ENCODE peak calls at places on chromosomes 4 and X, in ten cellular contexts. U is PC-9; M is adrenal gland; F is mucosa of descending colon; I is CD8-positive, alpha-beta T cell; H is GM23338; N is DND-41; G is IMR-90; O is A549; L is right lobe of liver. R is an unnamed sample.

GRCh38 chr4:113026556-113026955 is 22.9 kb upstream of the ANK2 start:
- DNase-seq in U (no peak), H (no peak), M (no peak), N (no peak), L (no peak), G (no peak), I (no peak), O (no peak), F (no peak), R (no peak)

GRCh38 chr4:95165926-95166524 is 382.7 kb downstream of the UNC5C start:
- DNase-seq in O (peak; percentile 28), F (no peak), G (peak; percentile 65), M (peak; percentile 60), H (peak; percentile 89), I (no peak), U (no peak), N (peak; percentile 66), L (no peak), R (peak; percentile 64)

GRCh38 chrX:110188701-110189558 is 129.0 kb downstream of the AMMECR1 start:
- DNase-seq in F (no peak), I (no peak), N (no peak), G (peak; percentile 30), H (no peak), O (no peak), U (no peak), L (no peak), M (no peak), R (no peak)

GRCh38 chr4:39539026-39539690 is 11.9 kb upstream of the UGDH start:
- DNase-seq in U (peak; percentile 23), O (no peak), L (no peak), H (no peak), N (no peak), M (no peak), G (peak; percentile 50), I (no peak), F (no peak), R (no peak)

GRCh38 chrX:13059676-13060499 is 15.5 kb upstream of the FAM9C start:
- DNase-seq in F (no peak), O (peak; percentile 36), N (no peak), H (no peak), L (no peak), U (peak; percentile 43), G (peak; percentile 73), I (no peak), M (peak; percentile 35), R (no peak)

GRCh38 chr4:87007345-87008181 is 72.8 kb downstream of the AFF1 start:
- DNase-seq in M (peak; percentile 66), G (peak; percentile 54), N (peak; percentile 64), I (peak; percentile 34), U (peak; percentile 22), H (peak; percentile 71), F (peak; percentile 74), O (no peak), L (peak; percentile 74), R (peak; percentile 52)

GRCh38 chrX:72685810-72686465 is 28.2 kb downstream of the PHKA1 start:
- DNase-seq in I (no peak), U (peak; percentile 43), H (no peak), L (no peak), F (no peak), M (no peak), O (no peak), N (no peak), G (peak; percentile 37), R (no peak)

GRCh38 chr4:163949976-163950601 is 455.6 kb downstream of the TMA16 start:
- DNase-seq in H (no peak), I (no peak), M (no peak), F (peak; percentile 33), O (no peak), U (no peak), L (no peak), N (no peak), G (no peak), R (no peak)

GRCh38 chr4:39308576-39308975 is 57.6 kb downstream of the RFC1 start:
- DNase-seq in I (no peak), H (no peak), O (no peak), N (no peak), M (no peak), U (no peak), G (no peak), L (no peak), F (no peak), R (no peak)

GRCh38 chr4:5444918-5445517 is 263.3 kb downstream of the EVC2 start:
- DNase-seq in O (no peak), N (no peak), F (no peak), L (no peak), U (no peak), I (no peak), H (no peak), G (no peak), M (no peak), R (no peak)

GRCh38 chr4:8540072-8540471 is 40.1 kb upstream of the GPR78 start:
- DNase-seq in O (no peak), L (peak; percentile 22), N (no peak), H (no peak), G (no peak), M (no peak), I (no peak), F (no peak), U (no peak), R (peak; percentile 60)

GRCh38 chr4:9781343-9782135 is at the start of gene DRD5:
- DNase-seq in L (no peak), H (peak; percentile 75), N (no peak), O (no peak), M (no peak), G (no peak), F (no peak), U (no peak), I (no peak), R (no peak)

GRCh38 chrX:11756354-11757318 is 1.4 kb upstream of the MSL3 start:
- DNase-seq in I (no peak), M (no peak), H (peak; percentile 4), N (no peak), F (no peak), G (no peak), U (peak; percentile 29), L (no peak), O (no peak), R (peak; percentile 74)

GRCh38 chr4:36854554-36854953 is 390.0 kb upstream of the NWD2 start:
- DNase-seq in H (no peak), F (no peak), U (no peak), I (no peak), O (no peak), N (no peak), L (no peak), M (no peak), G (no peak), R (peak; percentile 16)

GRCh38 chr4:8775121-8775520 is 96.5 kb downstream of the HMX1 start:
- DNase-seq in O (no peak), M (no peak), N (no peak), I (no peak), L (no peak), G (no peak), F (no peak), U (no peak), H (no peak), R (no peak)

DNA sequence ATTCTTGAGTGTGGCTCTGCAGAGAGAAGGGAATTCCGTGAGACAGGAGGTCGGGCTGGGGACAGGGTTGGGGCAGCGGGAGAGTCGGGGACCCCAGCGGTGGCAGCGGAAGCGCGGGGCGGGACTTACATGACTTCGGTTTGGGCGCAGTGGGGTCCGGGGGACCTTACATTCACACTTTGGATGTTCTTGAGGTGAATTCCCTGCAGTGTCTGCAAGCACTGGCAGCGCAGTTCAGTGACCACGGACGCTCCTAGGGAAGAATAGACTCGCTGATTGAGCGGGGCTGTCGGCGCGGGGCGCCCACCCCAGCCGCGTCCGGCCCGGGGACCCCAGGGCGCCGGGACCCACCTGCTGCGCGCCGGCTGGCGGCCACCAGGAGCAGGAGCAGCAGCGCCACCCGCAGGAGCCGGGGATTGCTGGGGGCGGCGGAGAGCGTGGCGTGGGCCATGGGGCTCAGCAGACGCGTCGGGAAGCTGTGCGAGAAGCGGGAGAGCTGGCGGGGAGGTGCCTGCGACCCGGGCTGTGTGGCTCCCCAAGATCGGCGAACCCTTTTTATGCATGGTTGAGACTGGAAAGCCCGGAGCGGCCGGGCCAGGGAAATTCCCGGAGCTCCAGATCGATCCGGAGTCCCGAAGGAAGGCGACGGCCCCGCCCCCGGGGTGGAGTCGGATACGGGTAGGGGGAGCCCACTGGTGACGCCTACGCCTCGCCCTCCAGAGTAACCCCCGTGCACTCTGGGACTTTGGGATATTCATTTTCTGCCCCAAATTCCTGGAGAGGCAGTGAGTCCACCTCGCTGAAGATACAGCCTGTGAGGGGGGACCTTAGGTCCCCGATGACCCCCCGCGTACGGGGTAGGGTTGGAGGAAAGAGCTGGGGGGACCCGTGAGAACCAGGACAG is at the start of gene CXCL3:
- DNase-seq in G (peak; percentile 40), O (peak; percentile 46), N (peak; percentile 56), M (peak; percentile 55), U (peak; percentile 44), F (peak; percentile 93), I (peak; percentile 20), L (peak; percentile 86), H (peak; percentile 87), R (peak; percentile 33)
- TF ChIP-seq CTCF in G (peak; percentile 48), O (peak; percentile 50), N (no peak), M (no peak), U (peak; percentile 50), F (no peak), I (no peak), L (peak; percentile 53), H (peak; percentile 24), R (peak; percentile 23)

GRCh38 chr4:76952071-76952470 is 2.5 kb downstream of the SEPTIN11 start:
- DNase-seq in L (no peak), G (no peak), U (no peak), N (no peak), M (no peak), I (no peak), O (no peak), H (no peak), F (no peak), R (no peak)
- H3K4me3 ChIP-seq in L (no peak overlapping the region), G (peak overlapping the region; percentile 57), U (peak overlapping the region; percentile 70), N (no peak overlapping the region), M (no peak overlapping the region), I (no peak overlapping the region), O (no peak overlapping the region), H (peak overlapping the region; percentile 96), F (no peak overlapping the region), R (no peak overlapping the region)

DNA sequence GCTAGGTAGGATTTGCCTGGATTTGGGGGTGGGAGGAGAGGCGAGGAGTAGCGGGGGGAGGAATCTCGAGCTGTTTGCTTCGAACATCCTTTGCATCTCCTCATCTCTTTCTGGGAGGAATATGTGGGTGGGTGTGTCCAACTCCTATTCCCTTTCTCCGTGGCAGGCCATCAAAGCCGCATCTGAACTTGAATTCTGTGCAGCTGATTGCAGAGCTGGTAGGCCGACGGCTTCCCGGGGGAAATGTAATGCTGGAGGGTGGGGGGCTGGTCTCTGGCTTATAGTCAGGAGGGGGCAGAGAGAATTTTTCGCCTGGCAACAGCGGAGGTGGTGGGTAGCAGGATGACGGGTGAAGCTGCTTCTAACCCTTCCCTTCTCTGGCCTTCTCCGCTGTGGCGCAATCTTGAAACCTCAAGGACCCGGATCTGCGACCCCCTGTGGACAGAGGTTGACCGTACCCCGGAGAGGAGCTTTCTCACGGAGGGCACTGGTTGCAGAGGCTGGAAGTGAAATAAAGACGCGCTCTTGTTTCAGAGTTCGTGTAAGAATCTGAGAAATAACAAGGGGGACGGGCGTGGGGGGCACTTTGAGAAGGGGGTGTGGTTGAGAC is 654 bp downstream of the ZCCHC12 start:
- DNase-seq in U (no peak), I (no peak), M (no peak), N (no peak), O (no peak), G (no peak), L (no peak), F (no peak), H (peak; percentile 47), R (no peak)
- TF ChIP-seq CTCF in U (no peak), I (no peak), M (no peak), N (no peak), O (no peak), G (no peak), L (no peak), F (no peak), H (peak; percentile 16), R (no peak)

GRCh38 chrX:131745942-131746489 is 202.1 kb downstream of the OR13H1 start:
- DNase-seq in G (no peak), H (no peak), N (no peak), L (no peak), I (no peak), F (no peak), O (no peak), M (no peak), U (no peak), R (no peak)
- H3K4me3 ChIP-seq in G (no peak overlapping the region), H (no peak overlapping the region), N (no peak overlapping the region), L (no peak overlapping the region), I (no peak overlapping the region), F (no peak overlapping the region), O (peak overlapping the region; percentile 87), M (no peak overlapping the region), U (no peak overlapping the region), R (no peak overlapping the region)